ENCODE peak calls at places on chromosomes 5 and 9, in four cellular contexts. V is breast epithelium; K is CD8-positive, alpha-beta T cell; U is suprapubic skin. S is an unnamed sample.

GRCh38 chr5:126948011-126948355 is 82.4 kb downstream of the MARCHF3 start:
- DNase-seq in V (no peak), K (no peak), U (no peak), S (no peak)

GRCh38 chr5:88279584-88279983 is 10.9 kb upstream of the TMEM161B start:
- DNase-seq in V (no peak), K (no peak), U (no peak), S (no peak)

GRCh38 chr5:181218795-181219124 is 4.3 kb upstream of the TRIM41 start:
- DNase-seq in V (no peak), K (no peak), U (no peak), S (no peak)

GRCh38 chr5:169577966-169578365 is 5.6 kb upstream of the SPDL1 start:
- DNase-seq in V (no peak), K (no peak), U (no peak), S (no peak)

GRCh38 chr5:43572357-43572756 is 15.5 kb upstream of the PAIP1 start:
- DNase-seq in V (peak), K (no peak), U (no peak), S (no peak)

GRCh38 chr9:102087141-102087540 is 348.7 kb upstream of the GRIN3A start:
- DNase-seq in V (no peak), K (no peak), U (no peak), S (no peak)

GRCh38 chr5:132224721-132225120 is 2.9 kb downstream of the P4HA2 start:
- DNase-seq in V (no peak), K (no peak), U (peak), S (no peak)

GRCh38 chr5:141825836-141826560 is 52.2 kb downstream of the PCDH1 start:
- DNase-seq in V (no peak), K (no peak), U (no peak), S (no peak)

GRCh38 chr5:107542428-107542827 is 128.3 kb downstream of the EFNA5 start:
- DNase-seq in V (peak), K (no peak), U (peak), S (peak)

GRCh38 chr5:167488371-167488770 is 803.1 kb upstream of the WWC1 start:
- DNase-seq in V (no peak), K (no peak), U (no peak), S (no peak)

GRCh38 chr5:151016700-151017099 is 3.7 kb upstream of the GPX3 start:
- DNase-seq in V (peak), K (no peak), U (no peak), S (peak)

GRCh38 chr5:179192891-179193470 is 132.8 kb downstream of the ZNF354C start:
- DNase-seq in V (no peak), K (no peak), U (no peak), S (no peak)

GRCh38 chr9:95880011-95880690 is 4.7 kb downstream of the ERCC6L2 start:
- DNase-seq in V (no peak), K (no peak), U (no peak), S (no peak)

GRCh38 chr9:127966416-127967150 is 14.2 kb downstream of the EEIG1 start:
- DNase-seq in V (no peak), K (no peak), U (no peak), S (no peak)

GRCh38 chr9:126376311-126376902 is 49.8 kb downstream of the MVB12B start:
- DNase-seq in V (no peak), K (no peak), U (no peak), S (no peak)

GRCh38 chr5:78361226-78361993 is 993 bp downstream of the SCAMP1 start:
- DNase-seq in V (peak), K (no peak), U (no peak), S (peak)

DNA sequence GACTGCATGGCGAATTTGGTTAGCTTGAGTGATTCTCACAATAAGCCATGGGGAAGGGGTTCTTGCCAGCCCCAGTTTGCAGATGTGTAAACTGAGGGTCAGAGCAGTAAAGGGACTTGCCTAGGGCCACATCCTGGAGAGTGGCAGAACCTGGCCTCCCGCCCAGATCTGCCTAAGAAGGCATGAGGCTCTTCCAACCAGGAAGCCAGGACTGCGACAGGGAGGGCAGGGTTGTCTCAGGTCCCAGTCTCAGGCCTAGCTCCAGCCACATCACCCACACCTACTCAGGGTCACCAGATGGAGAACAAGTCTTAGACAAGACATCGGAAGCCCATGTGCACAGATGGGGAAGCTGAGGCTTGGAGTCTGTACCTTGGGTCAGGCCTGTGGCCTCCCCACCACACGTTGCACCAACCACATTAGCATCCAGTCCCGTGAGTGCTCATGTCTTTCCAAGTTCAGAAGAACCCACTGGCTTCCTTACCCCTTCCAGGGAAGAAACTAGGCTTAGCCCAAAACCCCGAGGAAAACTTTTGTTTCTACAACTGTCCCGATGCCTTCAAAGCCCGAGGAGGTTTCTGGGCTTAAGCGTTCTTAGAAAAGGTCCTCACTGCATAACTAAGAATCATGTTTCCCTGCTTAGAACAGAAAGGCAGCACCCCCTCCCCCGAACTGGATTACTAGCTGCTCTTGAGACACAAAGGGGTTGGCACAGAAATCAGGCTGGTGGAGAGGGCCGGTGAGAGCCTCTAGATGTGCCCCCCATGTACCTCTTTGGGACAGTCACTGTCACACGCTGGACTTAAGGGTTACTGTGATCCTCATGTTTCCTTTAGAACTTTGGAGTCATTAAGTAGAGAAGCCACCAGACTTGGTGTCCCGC is 2.3 kb downstream of the FAM78A start:
- DNase-seq in V (no peak), K (no peak), U (no peak), S (no peak)
- H3K4me3 ChIP-seq in V (peak), K (peak), U (peak), S (peak)

GRCh38 chr5:1007681-1008450 is 736 bp upstream of the NKD2 start:
- DNase-seq in V (peak), K (no peak), U (peak), S (peak)

GRCh38 chr5:1010181-1010510 is 1.5 kb downstream of the NKD2 start:
- DNase-seq in V (no peak), K (no peak), U (peak), S (peak)

GRCh38 chr5:1007221-1007680 is 1.4 kb upstream of the NKD2 start:
- DNase-seq in V (peak), K (no peak), U (peak), S (no peak)

GRCh38 chr5:1009359-1010180 is 968 bp downstream of the NKD2 start:
- DNase-seq in V (peak), K (no peak), U (peak), S (no peak)

GRCh38 chr5:1008451-1009358 is at the start of gene NKD2:
- DNase-seq in V (peak), K (peak), U (peak), S (no peak)
- TF ChIP-seq CTCF in V (peak), K (peak), U (peak), S (no peak)

GRCh38 chr5:177427211-177427822 is 841 bp downstream of the GRK6 start:
- DNase-seq in V (peak), K (no peak), U (no peak), S (peak)

GRCh38 chr5:177428574-177429217 is 2.2 kb downstream of the GRK6 start:
- DNase-seq in V (no peak), K (no peak), U (no peak), S (no peak)

GRCh38 chr5:177426566-177427210 is at the start of gene GRK6:
- DNase-seq in V (peak), K (peak), U (no peak), S (peak)

GRCh38 chr5:177429248-177430045 is 3.0 kb downstream of the GRK6 start:
- DNase-seq in V (no peak), K (peak), U (no peak), S (no peak)

DNA sequence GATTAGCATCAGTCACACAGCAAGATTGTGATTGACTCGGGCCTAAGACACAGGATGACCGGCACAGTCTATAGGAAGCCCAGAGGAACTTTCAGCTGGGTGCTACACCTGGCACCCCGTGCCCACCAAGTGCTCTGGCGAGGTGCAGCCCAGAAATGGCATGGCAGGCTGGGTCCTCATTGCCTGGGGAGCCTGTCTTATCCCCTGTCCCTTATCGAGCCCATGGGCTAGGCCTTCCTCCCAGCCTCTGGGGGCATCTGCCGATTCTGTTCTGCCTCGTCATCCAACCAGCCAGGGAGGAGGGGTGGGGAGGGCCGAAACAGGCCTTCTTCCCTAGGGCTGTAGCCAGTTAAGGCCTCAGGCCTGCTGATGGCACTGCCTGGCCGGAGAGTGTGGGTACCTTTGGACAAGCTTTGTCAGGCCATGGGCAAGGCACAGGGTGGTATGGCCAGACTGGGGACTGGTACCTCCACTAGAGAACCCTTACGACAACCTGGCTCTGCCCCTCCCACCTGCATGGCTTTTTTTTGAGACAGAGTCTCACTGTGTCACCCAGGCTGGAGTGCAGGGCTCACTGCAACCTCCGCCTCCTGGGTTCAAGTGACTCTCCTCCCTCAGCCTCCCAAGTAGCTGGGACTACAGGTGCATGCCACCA is 1.6 kb downstream of the GRK6 start:
- DNase-seq in V (no peak), K (no peak), U (no peak), S (no peak)
- H3K4me3 ChIP-seq in V (peak), K (peak), U (peak), S (no peak)

GRCh38 chr9:130058154-130058553 is 4.4 kb downstream of the GPR107 start:
- DNase-seq in V (no peak), K (no peak), U (no peak), S (no peak)
- TF ChIP-seq CTCF in V (no peak), K (peak), U (peak), S (no peak)